ENCODE peak calls at places on chromosome 7, in six cellular contexts. T is PC-9, S is Peyer's patch, U is brain microvascular endothelial cell, R is GM13977, I is cardiac fibroblast. V is an unnamed sample.

GRCh38 chr7:131020759-131021219 is 286.8 kb upstream of the KLF14 start:
- DNase-seq in T (no peak), S (no peak), U (no peak), R (no peak), I (no peak), V (no peak)

GRCh38 chr7:51055039-51055840 is 261.4 kb downstream of the COBL start:
- DNase-seq in T (no peak), S (no peak), U (no peak), R (no peak), I (no peak), V (no peak)

GRCh38 chr7:122014697-122015096 is 129.4 kb downstream of the AASS start:
- DNase-seq in T (no peak), S (no peak), U (no peak), R (no peak), I (peak), V (no peak)

GRCh38 chr7:44508328-44508990 is 18.0 kb upstream of the NUDCD3 start:
- DNase-seq in T (no peak), S (no peak), U (no peak), R (no peak), I (no peak), V (no peak)

GRCh38 chr7:128829391-128830166 is 627 bp upstream of the FLNC start:
- DNase-seq in T (no peak), S (no peak), U (peak), R (no peak), I (peak), V (no peak)

GRCh38 chr7:40470111-40470736 is 335.4 kb downstream of the SUGCT start:
- DNase-seq in T (no peak), S (no peak), U (peak), R (no peak), I (no peak), V (no peak)

GRCh38 chr7:66211429-66211828 is 6.3 kb downstream of the TPST1 start:
- DNase-seq in T (no peak), S (no peak), U (peak), R (no peak), I (peak), V (no peak)

GRCh38 chr7:156064921-156065386 is 252.7 kb upstream of the SHH start:
- DNase-seq in T (peak), S (no peak), U (peak), R (no peak), I (no peak), V (no peak)

GRCh38 chr7:140899883-140900282 is 24.8 kb downstream of the BRAF start:
- DNase-seq in T (no peak), S (no peak), U (no peak), R (no peak), I (no peak), V (no peak)

GRCh38 chr7:76334320-76334967 is 24.3 kb downstream of the YWHAG start:
- DNase-seq in T (no peak), S (no peak), U (no peak), R (no peak), I (no peak), V (no peak)

GRCh38 chr7:130884437-130885417 is 150.7 kb upstream of the KLF14 start:
- DNase-seq in T (peak), S (no peak), U (no peak), R (no peak), I (no peak), V (no peak)

GRCh38 chr7:94647295-94647694 is 8.6 kb downstream of the SGCE start:
- DNase-seq in T (no peak), S (no peak), U (no peak), R (no peak), I (no peak), V (no peak)

GRCh38 chr7:142795339-142795863 is 24.6 kb downstream of the PRSS2 start:
- DNase-seq in T (peak), S (peak), U (no peak), R (no peak), I (no peak), V (no peak)

GRCh38 chr7:149598721-149599308 is 101.2 kb upstream of the ZNF746 start:
- DNase-seq in T (no peak), S (no peak), U (peak), R (peak), I (peak), V (no peak)

GRCh38 chr7:87110778-87111177 is 41.5 kb upstream of the DMTF1 start:
- DNase-seq in T (peak), S (no peak), U (peak), R (no peak), I (peak), V (no peak)

GRCh38 chr7:101390901-101391301 is 28.2 kb downstream of the COL26A1 start:
- DNase-seq in T (no peak), S (peak), U (no peak), R (peak), I (peak), V (peak)

GRCh38 chr7:115340828-115341227 is 418.9 kb downstream of the MDFIC start:
- DNase-seq in T (no peak), S (no peak), U (peak), R (no peak), I (peak), V (no peak)

GRCh38 chr7:117582219-117582704 is 102.4 kb downstream of the CFTR start:
- DNase-seq in T (peak), S (no peak), U (peak), R (no peak), I (peak), V (no peak)

GRCh38 chr7:4738711-4739527 is 36.5 kb upstream of the AP5Z1 start:
- DNase-seq in T (no peak), S (no peak), U (peak), R (no peak), I (peak), V (no peak)

GRCh38 chr7:134669388-134669787 is 22.7 kb downstream of the BPGM start:
- DNase-seq in T (no peak), S (no peak), U (no peak), R (no peak), I (no peak), V (no peak)

GRCh38 chr7:108335264-108335918 is 120.8 kb downstream of the NRCAM start:
- DNase-seq in T (peak), S (peak), U (peak), R (no peak), I (peak), V (no peak)

GRCh38 chr7:17444673-17445072 is 146.2 kb downstream of the AHR start:
- DNase-seq in T (peak), S (no peak), U (peak), R (no peak), I (peak), V (no peak)

GRCh38 chr7:102467581-102468415 is 3.0 kb downstream of the LRWD1 start:
- DNase-seq in T (no peak), S (peak), U (no peak), R (peak), I (no peak), V (no peak)

GRCh38 chr7:445563-446288 is 73.9 kb downstream of the PDGFA start:
- DNase-seq in T (no peak), S (no peak), U (no peak), R (no peak), I (no peak), V (no peak)

GRCh38 chr7:129952164-129952652 is 552 bp downstream of the UBE2H start:
- DNase-seq in T (no peak), S (peak), U (no peak), R (peak), I (peak), V (no peak)

GRCh38 chr7:38374507-38374906 is 101.1 kb upstream of the TARP start:
- DNase-seq in T (no peak), S (peak), U (peak), R (peak), I (peak), V (no peak)

GRCh38 chr7:80918909-80919721 is at the start of gene SEMA3C:
- DNase-seq in T (peak), S (peak), U (peak), R (peak), I (peak), V (no peak)

GRCh38 chr7:80922254-80923049 is 3.6 kb upstream of the SEMA3C start:
- DNase-seq in T (peak), S (no peak), U (no peak), R (no peak), I (no peak), V (no peak)

GRCh38 chr7:80921130-80921529 is 2.3 kb upstream of the SEMA3C start:
- DNase-seq in T (peak), S (no peak), U (no peak), R (no peak), I (peak), V (no peak)

GRCh38 chr7:80918406-80918805 is 445 bp downstream of the SEMA3C start:
- DNase-seq in T (peak), S (no peak), U (no peak), R (peak), I (peak), V (no peak)

DNA sequence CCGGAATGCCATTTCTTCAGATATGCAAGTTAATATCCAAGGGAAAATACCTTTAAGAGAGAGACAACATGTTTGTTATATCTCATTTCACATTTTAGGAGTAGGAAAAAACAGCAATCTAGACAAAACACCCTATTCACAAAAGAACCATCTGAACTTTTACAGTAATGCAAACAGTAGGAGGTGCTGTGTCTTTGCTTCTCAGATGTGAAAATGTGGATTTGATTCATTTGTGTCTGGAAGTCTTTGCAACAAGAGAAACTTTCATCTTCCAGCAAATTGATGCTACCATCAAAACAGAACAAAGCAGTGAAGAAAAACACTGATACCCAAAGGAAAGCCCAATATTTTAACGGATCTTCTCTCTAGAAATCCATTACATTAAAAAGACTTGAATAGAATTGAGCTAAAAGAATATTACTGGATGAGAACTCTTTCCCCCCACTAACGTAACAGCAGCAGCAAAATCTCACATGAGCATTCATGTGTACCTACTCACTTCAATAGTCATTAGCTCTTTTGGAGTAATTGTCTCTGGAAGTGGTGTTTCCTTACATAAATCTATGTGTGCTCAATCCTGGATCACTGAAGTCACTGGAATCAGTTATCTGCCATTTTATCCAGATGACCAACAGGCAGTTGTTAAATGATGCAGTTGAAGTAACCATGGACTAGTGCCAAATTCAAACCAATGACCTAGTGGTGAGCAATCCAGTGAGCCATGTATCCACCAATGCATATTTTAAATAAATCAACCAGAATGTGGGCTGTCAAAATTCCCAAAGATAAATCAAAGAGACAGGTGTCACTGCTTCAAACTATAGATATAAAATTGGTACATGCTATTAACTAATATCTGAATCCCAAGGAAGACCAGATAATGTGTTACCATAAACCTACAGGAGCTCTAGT is 1.8 kb downstream of the SEMA3C start:
- DNase-seq in T (peak), S (no peak), U (peak), R (no peak), I (peak), V (no peak)
- TF ChIP-seq CTCF in T (no peak), S (no peak), U (peak), R (no peak), I (peak), V (no peak)

GRCh38 chr7:100066953-100067352 is 14.6 kb downstream of the ZNF3 start:
- DNase-seq in T (no peak), S (no peak), U (no peak), R (no peak), I (no peak), V (no peak)
- TF ChIP-seq CTCF in T (no peak), S (no peak), U (no peak), R (no peak), I (no peak), V (no peak)

GRCh38 chr7:13990984-13991790 is 1.7 kb upstream of the ETV1 start:
- DNase-seq in T (peak), S (peak), U (peak), R (peak), I (peak), V (no peak)

GRCh38 chr7:13989138-13989943 is at the start of gene ETV1:
- DNase-seq in T (peak), S (no peak), U (peak), R (no peak), I (peak), V (no peak)

GRCh38 chr7:13990319-13990983 is 985 bp upstream of the ETV1 start:
- DNase-seq in T (peak), S (peak), U (peak), R (peak), I (peak), V (no peak)

GRCh38 chr7:13988765-13989137 is 715 bp downstream of the ETV1 start:
- DNase-seq in T (no peak), S (no peak), U (peak), R (no peak), I (peak), V (no peak)

GRCh38 chr7:13989944-13990295 is 454 bp upstream of the ETV1 start:
- DNase-seq in T (no peak), S (no peak), U (peak), R (no peak), I (no peak), V (no peak)
- TF ChIP-seq CTCF in T (no peak), S (no peak), U (no peak), R (no peak), I (no peak), V (no peak)

GRCh38 chr7:80708007-80708594 is 69.7 kb downstream of the CD36 start:
- DNase-seq in T (no peak), S (no peak), U (no peak), R (no peak), I (no peak), V (no peak)

GRCh38 chr7:80707318-80707717 is 68.9 kb downstream of the CD36 start:
- DNase-seq in T (no peak), S (no peak), U (no peak), R (no peak), I (no peak), V (no peak)

DNA sequence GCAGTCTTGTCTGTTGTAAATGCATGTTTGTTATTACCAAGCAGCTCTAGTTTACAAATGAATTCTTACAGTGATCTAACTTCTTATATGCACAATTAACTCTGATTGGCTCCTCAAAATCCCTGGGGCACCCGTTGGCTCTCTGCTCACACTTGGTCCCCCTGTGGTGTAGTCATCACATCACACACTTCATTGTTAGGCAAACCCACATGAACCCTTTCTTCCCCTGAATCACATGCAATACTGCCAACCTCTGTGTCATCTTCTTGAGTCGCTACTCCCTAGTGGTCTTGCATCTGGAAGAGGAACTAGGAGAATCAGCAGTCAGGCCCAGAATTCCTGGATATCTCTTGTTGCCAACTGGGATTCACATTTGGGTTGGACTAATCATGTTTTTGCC is 73.1 kb downstream of the CD36 start:
- DNase-seq in T (no peak), S (no peak), U (no peak), R (no peak), I (no peak), V (no peak)
- TF ChIP-seq CTCF in T (no peak), S (no peak), U (no peak), R (no peak), I (no peak), V (no peak)